ENCODE peak calls at places on chromosomes 13 and 19, in eight cellular contexts. V is IMR-90; J is upper lobe of right lung; O is cardiac fibroblast; X is GM12864; Z is CD8-positive, alpha-beta T cell; F is epithelial cell of esophagus; R is neural progenitor cell. K is an unnamed sample.

GRCh38 chr13:38417727-38418126 is 68.1 kb downstream of the UFM1 start:
- DNase-seq in Z (no peak), R (peak), O (no peak), V (peak), X (no peak), J (no peak), F (peak), K (no peak)

GRCh38 chr13:63288576-63288975 is 1872.9 kb upstream of the PCDH20 start:
- DNase-seq in J (no peak), Z (no peak), X (no peak), R (no peak), V (peak), O (no peak), F (no peak), K (no peak)

GRCh38 chr13:87172166-87172825 is 498.9 kb upstream of the SLITRK5 start:
- DNase-seq in V (no peak), X (no peak), Z (no peak), F (no peak), R (peak), O (no peak), J (no peak), K (no peak)

GRCh38 chr13:113161433-113161832 is 3.0 kb downstream of the PROZ start:
- DNase-seq in R (no peak), Z (no peak), J (no peak), X (no peak), O (no peak), V (no peak), F (no peak), K (no peak)

GRCh38 chr13:107202371-107203023 is 634.6 kb upstream of the ARGLU1 start:
- DNase-seq in Z (no peak), F (peak), O (peak), V (peak), R (no peak), X (no peak), J (no peak), K (no peak)

GRCh38 chr13:32783067-32783466 is 196.8 kb downstream of the PDS5B start:
- DNase-seq in R (no peak), X (peak), O (peak), Z (no peak), V (peak), J (no peak), F (peak), K (no peak)

GRCh38 chr13:21501709-21502108 is 42.6 kb upstream of the ZDHHC20 start:
- DNase-seq in O (no peak), V (no peak), Z (no peak), X (no peak), R (peak), F (no peak), J (no peak), K (no peak)

GRCh38 chr13:60213236-60213746 is 49.6 kb upstream of the DIAPH3 start:
- DNase-seq in Z (no peak), J (no peak), R (no peak), X (no peak), V (no peak), F (no peak), O (no peak), K (no peak)

GRCh38 chr13:26721251-26721939 is 39.2 kb downstream of the GPR12 start:
- DNase-seq in Z (no peak), F (no peak), X (peak), J (peak), V (no peak), O (no peak), R (no peak), K (no peak)

GRCh38 chr19:29001006-29001921 is 211.7 kb downstream of the UQCRFS1 start:
- DNase-seq in Z (no peak), V (no peak), R (no peak), X (no peak), F (no peak), J (peak), O (no peak), K (no peak)

GRCh38 chr13:41107104-41107571 is 25.5 kb downstream of the KBTBD6 start:
- DNase-seq in O (no peak), F (no peak), J (no peak), R (peak), V (no peak), X (no peak), Z (no peak), K (no peak)

GRCh38 chr13:90632184-90632583 is 715.3 kb upstream of the MIR17HG start:
- DNase-seq in X (no peak), Z (no peak), V (no peak), R (no peak), O (no peak), J (no peak), F (no peak), K (no peak)

GRCh38 chr13:43377955-43378354 is 354.6 kb downstream of the DNAJC15 start:
- DNase-seq in J (no peak), O (peak), Z (no peak), X (no peak), V (peak), R (no peak), F (peak), K (no peak)

GRCh38 chr19:644789-645188 is 5.1 kb downstream of the FGF22 start:
- DNase-seq in J (no peak), R (no peak), V (no peak), O (no peak), F (no peak), Z (no peak), X (no peak), K (no peak)

GRCh38 chr13:51961493-51962403 is 49.5 kb downstream of the ATP7B start:
- DNase-seq in Z (no peak), R (no peak), F (no peak), J (no peak), O (no peak), V (no peak), X (no peak), K (no peak)

GRCh38 chr13:51524312-51524711 is 60.0 kb upstream of the WDFY2 start:
- DNase-seq in O (peak), J (no peak), V (peak), X (no peak), F (peak), R (no peak), Z (no peak), K (no peak)

GRCh38 chr19:28009696-28010095 is 1203.3 kb downstream of the UQCRFS1 start:
- DNase-seq in Z (no peak), R (no peak), J (no peak), X (no peak), F (no peak), O (peak), V (no peak), K (no peak)

GRCh38 chr13:112198611-112199010 is 131.7 kb downstream of the SOX1 start:
- DNase-seq in R (no peak), F (no peak), V (no peak), X (no peak), Z (no peak), J (no peak), O (no peak), K (no peak)

GRCh38 chr13:50365683-50366391 is 350.6 kb downstream of the KCNRG start:
- DNase-seq in R (no peak), F (peak), X (peak), O (no peak), V (no peak), Z (no peak), J (no peak), K (no peak)

GRCh38 chr13:19591864-19592263 is 30.5 kb upstream of the TPTE2 start:
- DNase-seq in J (no peak), Z (no peak), R (no peak), O (no peak), F (no peak), X (no peak), V (no peak), K (no peak)

GRCh38 chr13:105007166-105007808 is 1528.2 kb downstream of the EFNB2 start:
- DNase-seq in Z (no peak), O (no peak), R (no peak), V (no peak), J (no peak), X (no peak), F (no peak), K (no peak)

GRCh38 chr19:609001-609340 is 19.3 kb downstream of the HCN2 start:
- DNase-seq in V (no peak), O (no peak), F (no peak), X (no peak), Z (no peak), R (no peak), J (peak), K (no peak)

GRCh38 chr19:38209671-38210457 is 14.2 kb downstream of the DPF1 start:
- DNase-seq in X (no peak), V (peak), R (peak), Z (no peak), O (peak), F (no peak), J (peak), K (no peak)

GRCh38 chr19:40907968-40908735 is 26.1 kb upstream of the CYP2A7 start:
- DNase-seq in Z (peak), O (no peak), V (no peak), X (no peak), J (peak), R (peak), F (no peak), K (no peak)

GRCh38 chr13:73672492-73672891 is 461.7 kb downstream of the KLF12 start:
- DNase-seq in V (no peak), F (peak), O (peak), J (no peak), X (no peak), Z (no peak), R (no peak), K (no peak)

GRCh38 chr13:108877300-108877699 is 247.9 kb downstream of the MYO16 start:
- DNase-seq in Z (no peak), X (no peak), O (peak), J (no peak), R (no peak), V (peak), F (peak), K (no peak)

GRCh38 chr13:94325148-94325528 is 154.3 kb downstream of the DCT start:
- DNase-seq in J (no peak), O (no peak), F (no peak), X (no peak), Z (no peak), R (no peak), V (no peak), K (no peak)

GRCh38 chr19:31498781-31499180 is 149.5 kb upstream of the TSHZ3 start:
- DNase-seq in Z (no peak), J (no peak), O (no peak), R (no peak), F (no peak), X (no peak), V (no peak), K (no peak)

GRCh38 chr19:52638601-52639000 is 446 bp upstream of the ZNF83 start:
- DNase-seq in V (peak), Z (no peak), O (no peak), J (no peak), R (no peak), X (no peak), F (no peak), K (no peak)

GRCh38 chr13:39867807-39868206 is 212.3 kb downstream of the COG6 start:
- DNase-seq in V (no peak), J (no peak), F (no peak), R (no peak), O (no peak), X (no peak), Z (no peak), K (no peak)

GRCh38 chr13:40518481-40518882 is 148.0 kb downstream of the FOXO1 start:
- DNase-seq in V (no peak), Z (no peak), O (no peak), J (no peak), X (no peak), R (no peak), F (peak), K (no peak)

GRCh38 chr19:55340144-55340783 is 588 bp downstream of the KMT5C start:
- DNase-seq in X (no peak), O (peak), J (no peak), V (no peak), R (no peak), F (no peak), Z (peak), K (no peak)

GRCh38 chr13:73109288-73109899 is 50.6 kb downstream of the KLF5 start:
- DNase-seq in R (no peak), O (no peak), X (no peak), F (no peak), J (no peak), V (no peak), Z (no peak), K (no peak)

GRCh38 chr13:105579821-105580707 is 955.4 kb downstream of the EFNB2 start:
- DNase-seq in V (no peak), J (no peak), O (no peak), F (peak), Z (no peak), X (no peak), R (no peak), K (no peak)

GRCh38 chr13:107138468-107138867 is 570.5 kb upstream of the ARGLU1 start:
- DNase-seq in V (no peak), O (no peak), Z (no peak), F (no peak), X (no peak), R (peak), J (no peak), K (no peak)

GRCh38 chr19:58275564-58275963 is 3.2 kb upstream of the ZNF8 start:
- DNase-seq in F (no peak), Z (no peak), O (no peak), X (no peak), R (no peak), J (no peak), V (no peak), K (no peak)

GRCh38 chr13:38309397-38309796 is 40.3 kb upstream of the UFM1 start:
- DNase-seq in X (no peak), J (no peak), Z (no peak), R (no peak), O (no peak), V (no peak), F (peak), K (no peak)

GRCh38 chr13:36998624-36999041 is 507 bp downstream of the ALG5 start:
- DNase-seq in J (peak), O (no peak), R (peak), V (no peak), F (peak), X (no peak), Z (no peak), K (no peak)
- TF ChIP-seq CTCF in J (no peak), O (no peak), R (no peak), V (no peak), F (no peak), X (no peak), Z (no peak), K (no peak)

DNA sequence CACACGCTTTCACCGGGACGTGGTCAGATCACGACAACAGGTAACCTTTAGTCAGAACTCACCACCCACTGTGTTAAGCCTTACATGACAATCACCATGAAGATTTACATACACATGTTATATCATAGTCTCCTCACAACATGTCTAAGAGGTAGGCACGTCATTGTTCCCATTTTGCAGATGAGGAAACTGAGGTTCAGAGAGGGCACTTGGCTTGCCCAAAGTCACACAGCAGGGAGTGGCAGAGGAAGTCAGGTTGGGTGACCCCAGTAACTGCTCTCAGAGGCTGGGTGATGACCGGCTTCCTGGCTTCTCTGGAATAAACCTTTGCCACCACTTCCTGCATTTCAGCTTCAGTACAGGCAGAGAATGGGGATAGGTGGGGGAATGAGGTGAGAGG is 5.3 kb downstream of the KLK10 start:
- DNase-seq in X (no peak), J (no peak), R (no peak), O (no peak), F (no peak), V (no peak), Z (no peak), K (no peak)
- TF ChIP-seq CTCF in X (no peak), J (no peak), R (no peak), O (no peak), F (no peak), V (no peak), Z (no peak), K (no peak)

DNA sequence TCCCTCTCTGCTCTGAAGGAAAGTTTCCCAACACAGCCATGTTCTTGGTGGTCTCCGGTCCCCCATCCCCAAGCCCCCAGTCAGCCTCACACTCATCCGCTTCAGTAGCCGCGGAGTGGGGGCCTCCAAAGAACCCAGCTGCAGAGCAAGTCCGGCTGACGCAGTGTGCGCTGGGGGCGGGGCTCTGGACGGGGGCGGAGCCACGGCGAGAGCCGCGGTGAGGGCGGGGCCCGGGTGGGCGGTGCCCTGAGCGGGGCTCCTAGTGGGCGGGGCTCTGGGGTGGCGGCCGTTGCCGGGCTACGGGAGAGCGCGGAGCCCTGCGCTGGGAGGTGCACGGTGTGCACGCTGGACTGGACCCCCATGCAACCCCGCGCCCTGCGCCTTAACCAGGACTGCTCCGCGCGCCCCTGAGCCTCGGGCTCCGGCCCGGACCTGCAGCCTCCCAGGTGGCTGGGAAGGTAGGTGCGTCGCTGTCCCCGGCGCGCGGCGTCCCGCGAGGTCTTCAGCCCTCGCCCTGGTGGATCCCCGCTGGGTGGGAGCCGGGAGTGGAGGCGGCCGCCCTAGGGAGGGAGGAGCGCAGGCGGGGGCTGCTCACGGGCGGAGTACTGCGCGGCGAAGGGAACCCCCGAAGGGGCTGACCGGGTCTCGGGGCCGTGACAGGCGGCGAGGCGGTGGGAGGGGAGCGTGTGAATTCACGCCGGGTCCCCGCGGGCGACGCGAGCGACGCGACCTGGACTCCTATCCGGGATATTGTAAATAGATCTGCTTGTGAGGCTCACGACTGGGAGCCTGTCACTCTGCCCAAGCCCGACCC is 9.1 kb downstream of the TNFRSF19 start:
- DNase-seq in O (peak), V (peak), X (no peak), Z (peak), F (peak), R (peak), J (peak), K (peak)
- TF ChIP-seq CTCF in O (no peak), V (no peak), X (no peak), Z (no peak), F (no peak), R (no peak), J (no peak), K (peak)

GRCh38 chr19:5893907-5894703 is 9.5 kb downstream of the NDUFA11 start:
- DNase-seq in X (no peak), O (no peak), V (no peak), F (peak), R (no peak), J (no peak), Z (no peak), K (no peak)

GRCh38 chr19:5891572-5891937 is 12.0 kb downstream of the NDUFA11 start:
- DNase-seq in X (no peak), J (no peak), F (no peak), R (no peak), O (no peak), Z (no peak), V (no peak), K (no peak)

GRCh38 chr19:5891938-5892771 is 11.4 kb downstream of the NDUFA11 start:
- DNase-seq in X (no peak), F (no peak), R (peak), O (peak), J (no peak), Z (no peak), V (peak), K (no peak)

GRCh38 chr19:5893296-5893903 is 10.2 kb downstream of the NDUFA11 start:
- DNase-seq in V (no peak), J (no peak), O (no peak), X (no peak), Z (no peak), R (no peak), F (no peak), K (no peak)

GRCh38 chr19:5892772-5893275 is 10.8 kb downstream of the NDUFA11 start:
- DNase-seq in J (no peak), X (no peak), O (no peak), Z (no peak), V (no peak), R (no peak), F (no peak), K (no peak)
- TF ChIP-seq CTCF in J (no peak), X (no peak), O (no peak), Z (no peak), V (no peak), R (no peak), F (no peak), K (peak)

DNA sequence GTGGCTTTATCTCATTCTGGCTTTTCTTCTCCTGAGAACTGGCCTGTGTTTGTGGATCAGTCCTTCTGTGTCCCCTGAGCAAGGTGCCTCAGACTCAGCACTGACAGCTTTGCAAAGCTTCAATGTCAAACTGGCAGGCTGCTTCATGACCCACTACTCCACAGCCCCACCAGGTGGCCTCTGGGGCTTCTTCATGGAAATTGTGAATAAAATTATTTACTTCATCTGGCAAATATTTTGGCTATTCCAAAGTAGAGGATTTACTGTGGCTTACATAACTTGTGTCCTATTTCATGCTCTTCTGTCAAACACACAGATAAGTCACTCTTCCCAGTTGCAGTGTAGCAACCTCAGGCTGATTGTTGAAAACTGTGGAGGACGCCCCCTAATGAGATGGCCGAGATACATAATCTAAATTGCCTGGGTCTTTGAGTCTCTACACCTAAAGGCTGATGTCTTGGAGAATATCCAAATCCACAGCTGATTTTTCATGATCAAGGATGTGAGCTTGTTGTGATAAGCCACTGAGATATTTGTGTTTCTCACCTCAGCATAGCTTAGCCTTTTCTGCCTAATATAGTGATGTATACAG is 721.9 kb upstream of the SLC10A2 start:
- DNase-seq in X (no peak), Z (no peak), J (no peak), F (peak), R (no peak), V (no peak), O (no peak), K (no peak)
- TF ChIP-seq CTCF in X (no peak), Z (no peak), J (no peak), F (peak), R (peak), V (no peak), O (peak), K (peak)

GRCh38 chr19:49913720-49914119 is 15.3 kb upstream of the ATF5 start:
- DNase-seq in R (no peak), O (no peak), V (no peak), F (no peak), J (no peak), X (no peak), Z (no peak), K (no peak)

GRCh38 chr19:49918089-49918488 is 10.9 kb upstream of the ATF5 start:
- DNase-seq in R (no peak), Z (no peak), V (no peak), F (no peak), O (no peak), J (no peak), X (no peak), K (no peak)

GRCh38 chr19:49915271-49915670 is 13.7 kb upstream of the ATF5 start:
- DNase-seq in F (no peak), R (no peak), J (no peak), V (no peak), Z (no peak), X (no peak), O (no peak), K (no peak)

GRCh38 chr19:49920624-49921363 is 8.2 kb upstream of the ATF5 start:
- DNase-seq in F (no peak), O (no peak), Z (no peak), J (no peak), X (no peak), V (no peak), R (no peak), K (no peak)

GRCh38 chr19:49916839-49917733 is 11.9 kb upstream of the ATF5 start:
- DNase-seq in X (no peak), V (no peak), O (no peak), Z (no peak), F (peak), R (peak), J (no peak), K (no peak)
- TF ChIP-seq CTCF in X (peak), V (no peak), O (peak), Z (no peak), F (peak), R (peak), J (peak), K (peak)

K was measured in chondrocyte.